ENCODE peak calls at places on chromosomes 5 and 9, in six cellular contexts. Y is trophoblast cell; M is gastrocnemius medialis; Z is CD8-positive, alpha-beta T cell; A is left ventricle myocardium inferior; Q is aorta. B is an unnamed sample.

GRCh38 chr5:54522080-54522479 is 4.5 kb downstream of the SNX18 start:
- DNase-seq in Y (no peak), M (no peak), Z (no peak), A (no peak), Q (no peak), B (no peak)

GRCh38 chr5:138353550-138353893 is 1.0 kb downstream of the KDM3B start:
- DNase-seq in Y (no peak), M (no peak), Z (no peak), A (no peak), Q (no peak), B (no peak)

GRCh38 chr9:110157812-110158629 is 49.9 kb downstream of the C9orf152 start:
- DNase-seq in Y (no peak), M (no peak), Z (no peak), A (no peak), Q (no peak), B (no peak)

GRCh38 chr5:61280205-61280604 is 51.9 kb upstream of the ZSWIM6 start:
- DNase-seq in Y (no peak), M (no peak), Z (no peak), A (no peak), Q (no peak), B (no peak)

GRCh38 chr9:116697341-116697740 is 10.2 kb downstream of the TRIM32 start:
- DNase-seq in Y (no peak), M (no peak), Z (no peak), A (no peak), Q (no peak), B (no peak)

GRCh38 chr9:128892223-128892892 is 10.4 kb downstream of the LRRC8A start:
- DNase-seq in Y (no peak), M (peak; percentile 77), Z (peak; percentile 65), A (peak; percentile 88), Q (peak; percentile 97), B (no peak)

GRCh38 chr9:80191108-80191507 is 619.3 kb downstream of the TLE4 start:
- DNase-seq in Y (no peak), M (no peak), Z (no peak), A (no peak), Q (no peak), B (no peak)

GRCh38 chr5:151015974-151016587 is 4.3 kb upstream of the GPX3 start:
- DNase-seq in Y (no peak), M (no peak), Z (no peak), A (no peak), Q (no peak), B (no peak)

GRCh38 chr9:14437336-14438231 is 123.6 kb upstream of the NFIB start:
- DNase-seq in Y (no peak), M (no peak), Z (no peak), A (no peak), Q (no peak), B (no peak)

GRCh38 chr5:964821-965220 is 43.8 kb upstream of the NKD2 start:
- DNase-seq in Y (no peak), M (no peak), Z (peak; percentile 36), A (no peak), Q (no peak), B (no peak)

GRCh38 chr5:61342066-61342465 is 10.0 kb downstream of the ZSWIM6 start:
- DNase-seq in Y (peak; percentile 76), M (no peak), Z (no peak), A (no peak), Q (no peak), B (no peak)

GRCh38 chr5:125411163-125412050 is 665.0 kb upstream of the ZNF608 start:
- DNase-seq in Y (no peak), M (no peak), Z (no peak), A (no peak), Q (no peak), B (no peak)

GRCh38 chr9:112378441-112379176 is 1.3 kb upstream of the HSDL2 start:
- DNase-seq in Y (no peak), M (no peak), Z (no peak), A (peak; percentile 21), Q (no peak), B (no peak)

GRCh38 chr5:60822285-60822556 is 21.8 kb downstream of the ELOVL7 start:
- DNase-seq in Y (no peak), M (no peak), Z (no peak), A (no peak), Q (no peak), B (no peak)

GRCh38 chr9:5708414-5708813 is 79.5 kb downstream of the RIC1 start:
- DNase-seq in Y (no peak), M (no peak), Z (no peak), A (no peak), Q (no peak), B (no peak)

GRCh38 chr5:94632024-94632423 is 13.6 kb downstream of the SLF1 start:
- DNase-seq in Y (no peak), M (no peak), Z (no peak), A (no peak), Q (no peak), B (no peak)

GRCh38 chr9:35813434-35814105 is 1.3 kb downstream of the HINT2 start:
- DNase-seq in Y (no peak), M (no peak), Z (no peak), A (no peak), Q (no peak), B (no peak)

GRCh38 chr9:125759812-125760134 is 12.6 kb downstream of the PBX3 start:
- DNase-seq in Y (no peak), M (no peak), Z (no peak), A (no peak), Q (no peak), B (no peak)

GRCh38 chr5:24642022-24642421 is 2.8 kb downstream of the CDH10 start:
- DNase-seq in Y (peak; percentile 5), M (no peak), Z (no peak), A (no peak), Q (no peak), B (no peak)

GRCh38 chr5:121573844-121574243 is 277.8 kb upstream of the FTMT start:
- DNase-seq in Y (no peak), M (no peak), Z (no peak), A (no peak), Q (no peak), B (no peak)

GRCh38 chr9:132099741-132100407 is 20.2 kb upstream of the MED27 start:
- DNase-seq in Y (no peak), M (no peak), Z (no peak), A (no peak), Q (no peak), B (no peak)

GRCh38 chr9:2053883-2054845 is 39.0 kb downstream of the SMARCA2 start:
- DNase-seq in Y (no peak), M (peak; percentile 18), Z (peak; percentile 77), A (no peak), Q (no peak), B (no peak)

DNA sequence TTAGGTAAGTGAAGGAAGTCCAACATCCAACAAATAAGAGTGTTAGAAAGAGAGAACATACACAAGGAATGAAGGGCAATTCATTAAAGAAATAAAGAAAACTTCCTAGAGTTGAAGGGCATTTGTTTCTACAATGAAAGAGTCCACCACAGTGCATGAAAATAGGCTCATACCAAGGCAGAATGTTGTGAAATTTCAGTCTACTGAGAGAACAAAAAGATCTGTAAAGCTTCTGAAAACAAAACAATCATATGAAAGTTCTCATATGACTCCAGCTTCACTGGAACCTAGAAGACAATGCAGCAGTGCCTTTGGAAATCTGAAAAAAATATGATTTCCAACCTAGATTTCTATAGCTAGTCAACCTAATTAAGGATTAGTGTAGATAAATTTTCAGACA is 5.7 kb downstream of the C5orf58 start:
- DNase-seq in Y (no peak), M (no peak), Z (no peak), A (no peak), Q (no peak), B (no peak)
- H3K9me3 ChIP-seq in Y (no peaks in the 10 kb centered on the region), M (no peaks in the 10 kb centered on the region), Z (no peaks in the 10 kb centered on the region), A (no peaks in the 10 kb centered on the region), Q (no peaks in the 10 kb centered on the region), B (no peaks in the 10 kb centered on the region)

DNA sequence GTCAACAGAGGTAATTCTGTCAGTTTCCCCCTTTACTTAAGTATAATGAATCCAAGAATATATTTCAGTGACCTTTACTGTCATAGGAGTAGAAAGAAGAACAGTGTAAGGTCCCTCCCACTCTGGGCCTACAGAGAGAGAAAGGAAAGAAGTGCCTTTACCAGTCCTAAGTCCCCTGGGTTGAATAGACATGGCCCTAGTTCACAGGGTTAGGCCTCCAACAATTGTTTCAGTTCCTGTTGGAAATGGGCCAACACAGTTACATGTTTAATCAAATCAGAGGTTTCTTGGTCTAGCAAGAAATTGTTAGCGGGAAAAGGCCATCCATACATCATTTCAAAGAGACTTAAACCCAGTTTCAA is 605.6 kb downstream of the MTRR start:
- DNase-seq in Y (no peak), M (no peak), Z (no peak), A (no peak), Q (no peak), B (no peak)
- H3K9me3 ChIP-seq in Y (peaks cover 6% of the 10 kb centered on the region), M (no peaks in the 10 kb centered on the region), Z (no peaks in the 10 kb centered on the region), A (peaks cover 9% of the 10 kb centered on the region), Q (peaks cover 3% of the 10 kb centered on the region), B (no peaks in the 10 kb centered on the region)

DNA sequence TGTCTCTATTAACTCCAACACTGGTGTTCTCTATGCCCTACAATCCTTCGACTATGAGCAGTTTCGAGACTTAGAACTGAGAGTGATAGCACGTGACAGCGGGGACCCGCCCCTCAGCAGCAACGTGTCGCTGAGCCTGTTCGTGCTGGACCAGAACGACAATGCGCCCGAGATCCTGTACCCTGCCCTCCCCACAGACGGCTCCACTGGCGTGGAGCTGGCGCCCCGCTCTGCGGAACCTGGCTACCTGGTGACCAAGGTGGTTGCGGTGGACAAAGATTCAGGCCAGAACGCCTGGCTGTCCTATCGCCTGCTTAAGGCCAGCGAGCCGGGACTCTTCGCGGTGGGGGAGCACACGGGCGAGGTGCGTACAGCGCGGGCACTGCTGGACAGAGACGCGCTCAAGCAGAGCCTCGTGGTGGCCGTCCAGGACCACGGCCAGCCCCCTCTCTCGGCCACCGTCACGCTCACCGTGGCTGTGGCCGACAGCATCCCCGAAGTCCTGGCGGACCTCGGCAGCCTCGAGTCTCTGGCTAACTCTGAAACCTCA is 2.0 kb downstream of the PCDHGA11 start:
- DNase-seq in Y (no peak), M (no peak), Z (no peak), A (no peak), Q (no peak), B (no peak)
- H3K9me3 ChIP-seq in Y (peaks cover 49% of the 10 kb centered on the region), M (no peaks in the 10 kb centered on the region), Z (peaks cover 9% of the 10 kb centered on the region), A (peaks cover 100% of the 10 kb centered on the region), Q (peaks cover 47% of the 10 kb centered on the region), B (peaks cover 9% of the 10 kb centered on the region)

GRCh38 chr5:141319699-141320098 is 885 bp downstream of the TAF7 start:
- DNase-seq in Y (no peak), M (no peak), Z (no peak), A (no peak), Q (no peak), B (no peak)

GRCh38 chr5:141313711-141314110 is 6.9 kb downstream of the TAF7 start:
- DNase-seq in Y (no peak), M (no peak), Z (no peak), A (no peak), Q (no peak), B (no peak)

GRCh38 chr5:141320225-141321169 is at the start of gene TAF7:
- DNase-seq in Y (peak; percentile 94), M (peak; percentile 88), Z (peak; percentile 95), A (peak; percentile 89), Q (peak; percentile 97), B (peak; percentile 86)

GRCh38 chr5:141322261-141322660 is 1.7 kb upstream of the TAF7 start:
- DNase-seq in Y (no peak), M (no peak), Z (no peak), A (no peak), Q (no peak), B (no peak)

GRCh38 chr5:141319202-141319601 is 1.4 kb downstream of the TAF7 start:
- DNase-seq in Y (no peak), M (no peak), Z (no peak), A (no peak), Q (no peak), B (no peak)
- H3K9me3 ChIP-seq in Y (peaks cover 3% of the 10 kb centered on the region), M (no peaks in the 10 kb centered on the region), Z (peaks cover 52% of the 10 kb centered on the region), A (peaks cover 73% of the 10 kb centered on the region), Q (peaks cover 8% of the 10 kb centered on the region), B (peaks cover 30% of the 10 kb centered on the region)

B was measured in T-helper 17 cell.